ENCODE peak calls at places on chromosomes 6 and 20, in four cellular contexts. B, R, C and X are unnamed samples.

GRCh38 chr6:144939926-144940325 is 654.8 kb downstream of the UTRN start:
- DNase-seq in B (no peak), R (peak), C (no peak), X (no peak)

GRCh38 chr6:123965894-123966293 is 162.2 kb downstream of the NKAIN2 start:
- DNase-seq in B (no peak), R (no peak), C (no peak), X (no peak)

GRCh38 chr6:23282243-23283021 is 713.1 kb downstream of the HDGFL1 start:
- DNase-seq in B (no peak), R (no peak), C (no peak), X (no peak)

GRCh38 chr20:53827996-53828672 is 234.5 kb upstream of the ZNF217 start:
- DNase-seq in B (no peak), R (peak), C (no peak), X (no peak)

GRCh38 chr6:18062733-18063132 is 59.7 kb downstream of the NHLRC1 start:
- DNase-seq in B (no peak), R (no peak), C (no peak), X (no peak)

GRCh38 chr20:48564997-48565396 is 262.8 kb downstream of the PREX1 start:
- DNase-seq in B (no peak), R (no peak), C (no peak), X (no peak)

GRCh38 chr6:11343963-11344714 is 111.7 kb upstream of the NEDD9 start:
- DNase-seq in B (no peak), R (no peak), C (no peak), X (no peak)

GRCh38 chr20:8246701-8247100 is 114.6 kb downstream of the PLCB1 start:
- DNase-seq in B (no peak), R (no peak), C (no peak), X (no peak)

GRCh38 chr6:163460307-163460782 is 45.8 kb downstream of the QKI start:
- DNase-seq in B (no peak), R (peak), C (peak), X (no peak)

GRCh38 chr6:14910692-14911547 is 334.9 kb upstream of the JARID2 start:
- DNase-seq in B (no peak), R (no peak), C (peak), X (peak)

GRCh38 chr6:80594461-80594860 is 488.0 kb downstream of the BCKDHB start:
- DNase-seq in B (no peak), R (peak), C (no peak), X (no peak)

GRCh38 chr20:8798505-8798904 is 270.4 kb upstream of the PLCB4 start:
- DNase-seq in B (no peak), R (no peak), C (no peak), X (no peak)

GRCh38 chr20:49893242-49894072 is 21.9 kb downstream of the SPATA2 start:
- DNase-seq in B (peak), R (no peak), C (no peak), X (no peak)

GRCh38 chr6:46901747-46902362 is 19.9 kb downstream of the ADGRF5 start:
- DNase-seq in B (no peak), R (no peak), C (no peak), X (no peak)
- H3K27ac ChIP-seq in B (peak), R (no peak), C (no peak), X (no peak)

GRCh38 chr6:157898169-157898568 is 75.1 kb downstream of the SNX9 start:
- DNase-seq in B (no peak), R (no peak), C (no peak), X (no peak)
- TF ChIP-seq CTCF in B (no peak), R (peak), C (peak), X (no peak)

GRCh38 chr20:327041-327945 is 1.9 kb downstream of the SOX12 start:
- DNase-seq in B (peak), R (peak), C (peak), X (peak)

GRCh38 chr20:329851-330232 is 4.5 kb downstream of the SOX12 start:
- DNase-seq in B (no peak), R (no peak), C (no peak), X (no peak)

GRCh38 chr20:327946-328563 is 2.7 kb downstream of the SOX12 start:
- DNase-seq in B (peak), R (no peak), C (no peak), X (no peak)

GRCh38 chr20:329325-329695 is 4.0 kb downstream of the SOX12 start:
- DNase-seq in B (no peak), R (no peak), C (no peak), X (no peak)

GRCh38 chr20:328596-329324 is 3.4 kb downstream of the SOX12 start:
- DNase-seq in B (no peak), R (no peak), C (no peak), X (no peak)
- H3K4me3 ChIP-seq in B (no peak), R (no peak), C (no peak), X (no peak)

GRCh38 chr20:23142162-23143050 is 56.3 kb upstream of the CD93 start:
- DNase-seq in B (no peak), R (no peak), C (no peak), X (no peak)

GRCh38 chr20:23145281-23145700 is 59.2 kb upstream of the CD93 start:
- DNase-seq in B (no peak), R (peak), C (no peak), X (no peak)

GRCh38 chr20:23143098-23143497 is 57.0 kb upstream of the CD93 start:
- DNase-seq in B (no peak), R (peak), C (no peak), X (peak)

GRCh38 chr20:23144856-23145255 is 58.7 kb upstream of the CD93 start:
- DNase-seq in B (no peak), R (no peak), C (no peak), X (no peak)

GRCh38 chr20:23143986-23144695 is 58.0 kb upstream of the CD93 start:
- DNase-seq in B (no peak), R (no peak), C (no peak), X (no peak)
- H3K27ac ChIP-seq in B (peak), R (no peak), C (no peak), X (no peak)